ENCODE peak calls at places on chromosomes 2 and 18, in seven cellular contexts. U is OCI-LY7, H is ovary, E is heart left ventricle, T is lung, V is endodermal cell, O is psoas muscle. D is an unnamed sample. For H3K36me3, the result is how much of the 10 kb centered on the place peaks cover.

GRCh38 chr2:220586980-220587549 is 959.6 kb downstream of the SLC4A3 start:
- DNase-seq in U (no peak), H (no peak), E (no peak), T (no peak), V (no peak), O (no peak), D (no peak)

GRCh38 chr2:205685314-205686230 is 3.3 kb downstream of the NRP2 start:
- DNase-seq in U (no peak), H (peak), E (no peak), T (peak), V (peak), O (no peak), D (peak)

GRCh38 chr18:75679347-75679746 is 251.8 kb upstream of the SMIM21 start:
- DNase-seq in U (no peak), H (no peak), E (peak), T (no peak), V (no peak), O (peak), D (no peak)

GRCh38 chr18:7901657-7902056 is 334.5 kb downstream of the PTPRM start:
- DNase-seq in U (no peak), H (no peak), E (no peak), T (no peak), V (no peak), O (no peak), D (no peak)

GRCh38 chr2:238574490-238575271 is 148.0 kb downstream of the ASB1 start:
- DNase-seq in U (no peak), H (no peak), E (no peak), T (no peak), V (no peak), O (no peak), D (no peak)

GRCh38 chr2:173347305-173348168 is 7.1 kb upstream of the CDCA7 start:
- DNase-seq in U (no peak), H (no peak), E (no peak), T (no peak), V (peak), O (no peak), D (no peak)

GRCh38 chr2:67733517-67733916 is 329.3 kb downstream of the C1D start:
- DNase-seq in U (peak), H (no peak), E (no peak), T (no peak), V (peak), O (no peak), D (no peak)

GRCh38 chr2:9974344-9974743 is 22.9 kb downstream of the GRHL1 start:
- DNase-seq in U (no peak), H (no peak), E (no peak), T (no peak), V (no peak), O (no peak), D (no peak)

DNA sequence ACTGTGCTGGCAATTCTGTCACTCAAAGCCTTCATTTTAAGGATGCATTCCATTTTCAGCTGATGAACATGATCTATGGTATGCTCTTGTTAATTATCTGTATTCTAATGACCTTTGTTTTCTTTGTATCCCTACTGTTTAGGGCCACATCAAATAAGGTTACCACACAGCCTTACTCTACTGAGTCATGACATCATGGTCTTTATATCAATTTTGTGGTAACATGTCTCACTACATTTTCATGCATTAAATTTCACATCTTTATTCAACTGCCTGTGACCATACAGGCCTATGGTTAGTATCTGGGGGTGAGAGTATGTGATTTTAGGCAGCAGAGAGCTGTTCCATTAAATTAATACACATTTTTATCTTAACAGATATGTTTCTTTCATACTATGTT is 18.1 kb downstream of the LRPPRC start:
- DNase-seq in U (no peak), H (no peak), E (no peak), T (no peak), V (no peak), O (no peak), D (no peak)
- H3K36me3 ChIP-seq in U (half or more), H (under half), E (under half), T (under half), V (half or more), O (half or more), D (half or more)

GRCh38 chr2:230216489-230216888 is 3.3 kb downstream of the SP110 start:
- DNase-seq in U (no peak), H (no peak), E (no peak), T (no peak), V (no peak), O (no peak), D (no peak)
- H3K36me3 ChIP-seq in U (under half), H (under half), E (under half), T (under half), V (under half), O (half or more), D (under half)

DNA sequence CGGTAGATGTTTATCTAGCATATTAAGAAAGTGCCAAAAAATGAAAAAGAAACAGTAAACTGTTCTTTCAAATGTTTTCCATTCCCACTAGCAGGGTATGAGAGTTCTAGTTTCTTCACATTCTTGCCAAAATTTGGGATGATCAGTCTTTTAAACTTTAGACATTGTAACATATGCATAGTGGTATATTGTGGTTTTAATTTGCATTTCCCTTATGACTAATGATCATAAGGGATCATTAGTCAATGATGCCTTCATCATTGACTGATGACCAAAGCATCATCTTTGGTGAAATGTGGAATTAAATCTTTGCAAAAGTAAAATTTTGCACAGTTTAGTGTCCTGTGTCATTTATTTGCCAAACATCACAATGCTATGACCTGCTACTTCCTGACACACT is 59.0 kb upstream of the SLC1A4 start:
- DNase-seq in U (no peak), H (no peak), E (no peak), T (no peak), V (no peak), O (no peak), D (no peak)
- H3K36me3 ChIP-seq in U (under half), H (under half), E (under half), T (under half), V (under half), O (under half), D (under half)

DNA sequence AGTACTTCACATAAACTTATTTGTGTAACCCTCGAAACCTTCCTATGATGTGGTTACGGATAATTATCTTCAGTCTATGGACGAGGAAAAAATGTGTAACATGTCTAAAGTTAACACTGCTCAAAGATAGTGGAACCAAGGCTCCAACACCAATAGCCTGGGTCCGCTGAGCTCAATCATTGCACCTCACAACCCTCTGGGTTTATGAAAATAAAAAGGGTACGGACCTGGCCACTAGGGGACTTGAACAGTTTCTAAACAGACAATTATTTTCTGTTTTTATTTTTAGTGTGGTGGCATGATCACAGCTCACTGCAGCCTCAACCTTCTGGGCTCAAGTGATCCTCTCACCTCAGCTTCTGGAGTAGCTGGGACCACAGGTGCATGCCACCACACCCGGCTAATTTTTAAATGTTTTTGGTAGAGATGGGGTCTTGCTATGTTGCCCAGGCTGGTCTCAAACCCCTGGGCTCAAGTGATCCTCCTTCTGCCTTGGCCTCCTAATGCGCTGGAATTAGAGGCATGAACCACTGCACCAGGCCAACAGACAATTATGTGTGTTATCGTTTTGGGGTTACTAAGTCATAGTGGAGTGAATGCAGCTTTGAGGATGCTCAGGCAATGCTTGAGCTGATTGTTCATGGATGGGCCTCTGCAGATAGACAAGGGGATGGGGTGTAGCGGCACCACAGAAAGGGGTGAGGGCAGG is 10.1 kb downstream of the CASP8 start:
- DNase-seq in U (no peak), H (no peak), E (no peak), T (no peak), V (no peak), O (no peak), D (no peak)
- H3K36me3 ChIP-seq in U (half or more), H (under half), E (under half), T (under half), V (under half), O (under half), D (under half)

GRCh38 chr2:217851191-217852020 is 151.4 kb downstream of the TNS1 start:
- DNase-seq in U (no peak), H (peak), E (no peak), T (no peak), V (no peak), O (peak), D (peak)
- H3K36me3 ChIP-seq in U (under half), H (under half), E (under half), T (under half), V (under half), O (half or more), D (under half)

GRCh38 chr2:23859983-23860382 is 66.9 kb downstream of the ATAD2B start:
- DNase-seq in U (no peak), H (no peak), E (no peak), T (no peak), V (no peak), O (no peak), D (no peak)
- H3K36me3 ChIP-seq in U (under half), H (under half), E (under half), T (under half), V (under half), O (half or more), D (under half)

GRCh38 chr2:135853401-135853800 is 16.4 kb upstream of the LCT start:
- DNase-seq in U (no peak), H (no peak), E (no peak), T (no peak), V (no peak), O (no peak), D (no peak)
- H3K36me3 ChIP-seq in U (half or more), H (under half), E (under half), T (under half), V (half or more), O (half or more), D (half or more)

GRCh38 chr2:230202430-230203109 is 17.2 kb downstream of the SP110 start:
- DNase-seq in U (peak), H (no peak), E (no peak), T (no peak), V (no peak), O (no peak), D (no peak)
- H3K36me3 ChIP-seq in U (under half), H (under half), E (under half), T (under half), V (under half), O (half or more), D (under half)

GRCh38 chr2:126673215-126673614 is 17.3 kb downstream of the GYPC start:
- DNase-seq in U (no peak), H (no peak), E (no peak), T (no peak), V (no peak), O (no peak), D (no peak)
- H3K36me3 ChIP-seq in U (half or more), H (under half), E (under half), T (under half), V (under half), O (under half), D (under half)

DNA sequence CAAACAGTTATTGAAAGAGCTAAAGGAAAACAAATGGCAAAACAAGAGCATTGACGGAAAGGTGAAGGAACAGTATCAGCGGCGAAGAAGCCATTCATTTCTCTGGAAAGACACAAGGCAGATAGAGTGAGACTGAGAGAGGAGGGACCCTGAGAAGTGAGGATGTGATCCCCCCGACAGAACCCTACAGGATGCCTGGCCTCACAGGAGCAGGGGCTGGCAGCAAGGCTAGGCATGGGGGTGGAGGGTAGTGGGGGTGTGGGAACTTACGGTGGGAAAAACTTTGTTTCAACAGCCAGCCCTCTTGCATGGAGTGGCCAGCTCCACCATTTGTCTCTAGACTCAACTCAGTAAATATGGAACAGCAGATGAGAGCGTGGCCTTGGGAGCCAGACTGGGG is 40.7 kb downstream of the SP110 start:
- DNase-seq in U (no peak), H (no peak), E (no peak), T (no peak), V (no peak), O (no peak), D (no peak)
- H3K36me3 ChIP-seq in U (under half), H (under half), E (under half), T (under half), V (under half), O (half or more), D (under half)

D was measured in SJSA1.